ENCODE peak calls at places on chromosomes 5 and 9, in ten cellular contexts. One of them, this sample, is unnamed.

GRCh38 chr5:67203701-67204074 is 7.1 kb upstream of the CD180 start:
- DNase-seq in AG10803: peak
- DNase-seq in cardiac fibroblast: no peak
- DNase-seq in heart right ventricle: no peak
- DNase-seq in upper lobe of left lung: no peak
- DNase-seq in CD14-positive monocyte: no peak
- DNase-seq in tibial artery: no peak
- DNase-seq in fibroblast of pulmonary artery: no peak
- DNase-seq in foreskin fibroblast: no peak
- DNase-seq in astrocyte of the spinal cord: no peak
- DNase-seq in this sample: no peak

GRCh38 chr5:176447538-176447981 is 625 bp upstream of the FAF2 start:
- DNase-seq in AG10803: no peak
- DNase-seq in cardiac fibroblast: no peak
- DNase-seq in heart right ventricle: no peak
- DNase-seq in upper lobe of left lung: peak
- DNase-seq in CD14-positive monocyte: no peak
- DNase-seq in tibial artery: no peak
- DNase-seq in fibroblast of pulmonary artery: no peak
- DNase-seq in foreskin fibroblast: no peak
- DNase-seq in astrocyte of the spinal cord: no peak
- DNase-seq in this sample: no peak

GRCh38 chr9:93198839-93199625 is 15.1 kb downstream of the WNK2 start:
- DNase-seq in AG10803: no peak
- DNase-seq in cardiac fibroblast: no peak
- DNase-seq in heart right ventricle: no peak
- DNase-seq in upper lobe of left lung: no peak
- DNase-seq in CD14-positive monocyte: no peak
- DNase-seq in tibial artery: no peak
- DNase-seq in fibroblast of pulmonary artery: no peak
- DNase-seq in foreskin fibroblast: no peak
- DNase-seq in astrocyte of the spinal cord: no peak
- DNase-seq in this sample: no peak

GRCh38 chr5:25119654-25120053 is 474.9 kb upstream of the CDH10 start:
- DNase-seq in AG10803: peak
- DNase-seq in cardiac fibroblast: peak
- DNase-seq in heart right ventricle: no peak
- DNase-seq in upper lobe of left lung: no peak
- DNase-seq in CD14-positive monocyte: no peak
- DNase-seq in tibial artery: no peak
- DNase-seq in fibroblast of pulmonary artery: peak
- DNase-seq in foreskin fibroblast: no peak
- DNase-seq in astrocyte of the spinal cord: peak
- DNase-seq in this sample: peak

GRCh38 chr9:111743275-111743674 is 51.5 kb downstream of the SHOC1 start:
- DNase-seq in AG10803: peak
- DNase-seq in cardiac fibroblast: peak
- DNase-seq in heart right ventricle: no peak
- DNase-seq in upper lobe of left lung: no peak
- DNase-seq in CD14-positive monocyte: no peak
- DNase-seq in tibial artery: no peak
- DNase-seq in fibroblast of pulmonary artery: peak
- DNase-seq in foreskin fibroblast: peak
- DNase-seq in astrocyte of the spinal cord: peak
- DNase-seq in this sample: peak

GRCh38 chr5:93189707-93190120 is 391.3 kb downstream of the NR2F1-AS1 start:
- DNase-seq in AG10803: peak
- DNase-seq in cardiac fibroblast: peak
- DNase-seq in heart right ventricle: no peak
- DNase-seq in upper lobe of left lung: no peak
- DNase-seq in CD14-positive monocyte: no peak
- DNase-seq in tibial artery: no peak
- DNase-seq in fibroblast of pulmonary artery: peak
- DNase-seq in foreskin fibroblast: peak
- DNase-seq in astrocyte of the spinal cord: peak
- DNase-seq in this sample: peak

GRCh38 chr5:38742821-38743220 is 103.0 kb upstream of the OSMR start:
- DNase-seq in AG10803: no peak
- DNase-seq in cardiac fibroblast: no peak
- DNase-seq in heart right ventricle: no peak
- DNase-seq in upper lobe of left lung: no peak
- DNase-seq in CD14-positive monocyte: no peak
- DNase-seq in tibial artery: no peak
- DNase-seq in fibroblast of pulmonary artery: no peak
- DNase-seq in foreskin fibroblast: no peak
- DNase-seq in astrocyte of the spinal cord: no peak
- DNase-seq in this sample: no peak

GRCh38 chr5:129904102-129904666 is at the start of gene CHSY3:
- DNase-seq in AG10803: peak
- DNase-seq in cardiac fibroblast: peak
- DNase-seq in heart right ventricle: peak
- DNase-seq in upper lobe of left lung: peak
- DNase-seq in CD14-positive monocyte: no peak
- DNase-seq in tibial artery: peak
- DNase-seq in fibroblast of pulmonary artery: peak
- DNase-seq in foreskin fibroblast: peak
- DNase-seq in astrocyte of the spinal cord: peak
- DNase-seq in this sample: peak

GRCh38 chr5:65041296-65042158 is 272.8 kb downstream of the CWC27 start:
- DNase-seq in AG10803: peak
- DNase-seq in cardiac fibroblast: peak
- DNase-seq in heart right ventricle: no peak
- DNase-seq in upper lobe of left lung: no peak
- DNase-seq in CD14-positive monocyte: no peak
- DNase-seq in tibial artery: no peak
- DNase-seq in fibroblast of pulmonary artery: peak
- DNase-seq in foreskin fibroblast: peak
- DNase-seq in astrocyte of the spinal cord: peak
- DNase-seq in this sample: no peak

GRCh38 chr9:96141666-96142065 is 160.3 kb downstream of the HSD17B3 start:
- DNase-seq in AG10803: peak
- DNase-seq in cardiac fibroblast: peak
- DNase-seq in heart right ventricle: no peak
- DNase-seq in upper lobe of left lung: no peak
- DNase-seq in CD14-positive monocyte: peak
- DNase-seq in tibial artery: no peak
- DNase-seq in fibroblast of pulmonary artery: no peak
- DNase-seq in foreskin fibroblast: peak
- DNase-seq in astrocyte of the spinal cord: no peak
- DNase-seq in this sample: peak

GRCh38 chr5:171595801-171596231 is 176.4 kb downstream of the FGF18 start:
- DNase-seq in AG10803: peak
- DNase-seq in cardiac fibroblast: peak
- DNase-seq in heart right ventricle: no peak
- DNase-seq in upper lobe of left lung: no peak
- DNase-seq in CD14-positive monocyte: no peak
- DNase-seq in tibial artery: no peak
- DNase-seq in fibroblast of pulmonary artery: peak
- DNase-seq in foreskin fibroblast: peak
- DNase-seq in astrocyte of the spinal cord: peak
- DNase-seq in this sample: peak

GRCh38 chr5:101675510-101675909 is 620.6 kb downstream of the SLCO4C1 start:
- DNase-seq in AG10803: no peak
- DNase-seq in cardiac fibroblast: no peak
- DNase-seq in heart right ventricle: no peak
- DNase-seq in upper lobe of left lung: no peak
- DNase-seq in CD14-positive monocyte: no peak
- DNase-seq in tibial artery: no peak
- DNase-seq in fibroblast of pulmonary artery: no peak
- DNase-seq in foreskin fibroblast: no peak
- DNase-seq in astrocyte of the spinal cord: no peak
- DNase-seq in this sample: no peak

GRCh38 chr5:36734422-36734821 is 128.0 kb downstream of the SLC1A3 start:
- DNase-seq in AG10803: peak
- DNase-seq in cardiac fibroblast: peak
- DNase-seq in heart right ventricle: no peak
- DNase-seq in upper lobe of left lung: no peak
- DNase-seq in CD14-positive monocyte: no peak
- DNase-seq in tibial artery: no peak
- DNase-seq in fibroblast of pulmonary artery: peak
- DNase-seq in foreskin fibroblast: peak
- DNase-seq in astrocyte of the spinal cord: peak
- DNase-seq in this sample: peak

DNA sequence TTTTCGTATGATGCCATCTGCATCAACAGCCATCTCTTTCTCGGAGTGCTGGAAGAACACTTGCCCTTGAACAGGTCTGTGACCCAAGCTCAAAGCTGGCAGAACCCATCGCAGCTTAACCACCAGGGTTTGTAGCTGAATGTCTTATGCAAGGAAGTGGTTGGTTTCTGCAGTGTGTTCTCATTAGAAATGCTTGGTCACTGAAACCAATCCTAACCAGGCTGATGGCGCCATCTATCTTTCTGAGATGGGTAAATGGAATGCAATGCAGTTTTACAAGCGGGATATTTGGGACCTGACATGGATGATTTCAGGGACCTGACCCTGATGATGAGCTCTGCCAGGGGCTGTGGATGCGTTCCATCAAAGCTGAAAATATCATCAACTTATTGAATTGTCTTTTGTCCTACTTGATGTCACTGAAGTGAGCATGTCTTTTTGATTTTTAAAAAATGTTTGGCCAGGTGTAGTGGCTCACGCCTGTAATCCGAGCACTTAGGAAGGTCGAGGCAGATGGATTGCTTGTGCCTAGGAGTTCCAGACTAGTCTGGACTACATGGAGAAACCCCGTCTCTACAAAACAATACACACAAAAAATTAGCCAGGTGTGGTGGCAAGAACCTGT is 28.7 kb downstream of the DMRT3 start:
- DNase-seq in AG10803: peak
- DNase-seq in cardiac fibroblast: peak
- DNase-seq in heart right ventricle: no peak
- DNase-seq in upper lobe of left lung: no peak
- DNase-seq in CD14-positive monocyte: peak
- DNase-seq in tibial artery: no peak
- DNase-seq in fibroblast of pulmonary artery: peak
- DNase-seq in foreskin fibroblast: peak
- DNase-seq in astrocyte of the spinal cord: peak
- DNase-seq in this sample: peak
- TF ChIP-seq CTCF in AG10803: peak
- TF ChIP-seq CTCF in cardiac fibroblast: peak
- TF ChIP-seq CTCF in heart right ventricle: peak
- TF ChIP-seq CTCF in upper lobe of left lung: peak
- TF ChIP-seq CTCF in CD14-positive monocyte: peak
- TF ChIP-seq CTCF in tibial artery: no peak
- TF ChIP-seq CTCF in fibroblast of pulmonary artery: peak
- TF ChIP-seq CTCF in foreskin fibroblast: peak
- TF ChIP-seq CTCF in astrocyte of the spinal cord: peak
- TF ChIP-seq CTCF in this sample: peak

DNA sequence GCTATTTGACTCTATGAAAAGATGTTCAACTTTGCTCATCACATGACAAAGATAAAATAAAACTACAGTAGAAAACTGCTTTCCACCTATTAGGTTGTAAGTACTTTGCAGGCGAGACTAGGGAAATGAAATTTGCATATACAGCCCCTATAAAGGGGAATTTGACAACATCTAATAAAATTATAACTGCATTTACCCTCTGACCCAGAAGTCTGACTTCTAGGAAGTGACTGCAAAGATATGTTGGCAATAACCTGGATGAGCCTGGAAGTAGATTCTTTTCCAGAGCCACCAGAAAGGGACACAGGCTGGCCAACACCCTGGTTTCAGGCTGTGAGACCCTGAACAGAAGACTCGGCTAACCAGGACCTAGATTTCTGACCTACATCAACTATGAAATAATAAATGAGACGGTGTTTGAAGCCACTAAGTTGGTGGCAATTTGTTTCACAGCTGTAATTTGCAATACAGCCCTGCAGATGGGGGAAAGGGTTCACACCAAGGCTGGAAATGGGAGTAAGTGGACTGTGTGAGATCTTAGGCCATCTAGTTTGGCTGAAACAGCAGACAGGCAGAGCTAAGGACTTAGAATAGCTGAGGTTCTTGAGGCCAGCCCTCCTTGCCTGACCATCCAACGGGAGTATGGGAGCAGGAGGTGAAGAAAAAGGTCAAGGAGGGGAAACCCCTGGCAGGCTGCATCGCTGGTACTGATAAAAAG is 106.6 kb downstream of the SIL1 start:
- DNase-seq in AG10803: peak
- DNase-seq in cardiac fibroblast: peak
- DNase-seq in heart right ventricle: no peak
- DNase-seq in upper lobe of left lung: no peak
- DNase-seq in CD14-positive monocyte: no peak
- DNase-seq in tibial artery: no peak
- DNase-seq in fibroblast of pulmonary artery: peak
- DNase-seq in foreskin fibroblast: peak
- DNase-seq in astrocyte of the spinal cord: peak
- DNase-seq in this sample: peak
- TF ChIP-seq CTCF in AG10803: peak
- TF ChIP-seq CTCF in cardiac fibroblast: no peak
- TF ChIP-seq CTCF in heart right ventricle: peak
- TF ChIP-seq CTCF in upper lobe of left lung: no peak
- TF ChIP-seq CTCF in CD14-positive monocyte: no peak
- TF ChIP-seq CTCF in tibial artery: peak
- TF ChIP-seq CTCF in fibroblast of pulmonary artery: peak
- TF ChIP-seq CTCF in foreskin fibroblast: no peak
- TF ChIP-seq CTCF in astrocyte of the spinal cord: peak
- TF ChIP-seq CTCF in this sample: no peak

GRCh38 chr5:78065663-78066062 is 228.8 kb downstream of the AP3B1 start:
- DNase-seq in AG10803: no peak
- DNase-seq in cardiac fibroblast: peak
- DNase-seq in heart right ventricle: no peak
- DNase-seq in upper lobe of left lung: no peak
- DNase-seq in CD14-positive monocyte: no peak
- DNase-seq in tibial artery: no peak
- DNase-seq in fibroblast of pulmonary artery: no peak
- DNase-seq in foreskin fibroblast: no peak
- DNase-seq in astrocyte of the spinal cord: no peak
- DNase-seq in this sample: no peak
- TF ChIP-seq CTCF in AG10803: no peak
- TF ChIP-seq CTCF in cardiac fibroblast: no peak
- TF ChIP-seq CTCF in heart right ventricle: no peak
- TF ChIP-seq CTCF in upper lobe of left lung: no peak
- TF ChIP-seq CTCF in CD14-positive monocyte: no peak
- TF ChIP-seq CTCF in tibial artery: no peak
- TF ChIP-seq CTCF in fibroblast of pulmonary artery: no peak
- TF ChIP-seq CTCF in foreskin fibroblast: no peak
- TF ChIP-seq CTCF in astrocyte of the spinal cord: no peak
- TF ChIP-seq CTCF in this sample: no peak

DNA sequence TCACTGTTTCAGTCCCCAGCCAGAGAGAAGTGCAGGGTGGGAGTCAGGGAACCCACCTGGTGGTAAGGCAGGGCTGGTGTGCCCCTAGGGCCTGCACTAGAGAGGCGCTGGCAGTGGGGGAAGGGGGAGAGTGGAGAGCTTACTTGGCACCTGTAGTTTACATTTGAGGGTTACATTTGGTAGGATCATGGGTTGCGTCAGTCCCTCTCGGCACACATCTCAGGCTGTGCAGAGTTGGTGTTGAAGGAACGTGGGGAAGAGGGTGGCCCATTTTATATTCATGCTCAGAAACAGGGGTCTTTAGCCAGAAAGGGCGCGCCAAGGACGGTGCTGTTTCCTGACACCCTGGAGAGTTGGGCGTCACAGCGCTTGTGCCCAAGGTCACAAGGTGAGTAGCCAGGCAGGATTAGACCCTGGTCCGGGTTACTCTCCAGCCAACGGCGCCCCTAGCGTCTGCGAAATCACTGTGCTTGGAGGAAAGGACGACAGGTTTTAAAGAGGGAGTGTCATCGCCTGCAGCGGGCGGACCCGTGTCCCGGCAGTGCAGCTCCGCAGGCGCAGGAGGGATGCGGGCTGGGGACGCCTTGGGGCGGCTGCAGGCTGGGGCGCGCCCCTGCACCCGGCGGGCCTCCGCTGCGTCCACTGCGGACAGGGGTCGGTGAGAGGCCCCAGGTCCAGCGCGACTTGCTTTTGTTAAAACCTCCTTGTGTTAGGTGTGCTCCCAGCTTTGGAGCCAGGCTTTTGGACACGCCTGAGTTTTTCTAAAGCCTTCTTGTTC is 272.6 kb downstream of the FANCC start:
- DNase-seq in AG10803: no peak
- DNase-seq in cardiac fibroblast: no peak
- DNase-seq in heart right ventricle: peak
- DNase-seq in upper lobe of left lung: peak
- DNase-seq in CD14-positive monocyte: no peak
- DNase-seq in tibial artery: peak
- DNase-seq in fibroblast of pulmonary artery: no peak
- DNase-seq in foreskin fibroblast: peak
- DNase-seq in astrocyte of the spinal cord: no peak
- DNase-seq in this sample: no peak
- TF ChIP-seq CTCF in AG10803: no peak
- TF ChIP-seq CTCF in cardiac fibroblast: no peak
- TF ChIP-seq CTCF in heart right ventricle: peak
- TF ChIP-seq CTCF in upper lobe of left lung: no peak
- TF ChIP-seq CTCF in CD14-positive monocyte: no peak
- TF ChIP-seq CTCF in tibial artery: no peak
- TF ChIP-seq CTCF in fibroblast of pulmonary artery: no peak
- TF ChIP-seq CTCF in foreskin fibroblast: no peak
- TF ChIP-seq CTCF in astrocyte of the spinal cord: peak
- TF ChIP-seq CTCF in this sample: no peak

This sample was measured in MCF 10A.